ENCODE peak calls at places on chromosome 14, in five cellular contexts. One of them, this sample, is unnamed.

GRCh38 chr14:89787525-89787924 is 167.0 kb downstream of the EFCAB11 start:
- DNase-seq in GM12891: no peak
- DNase-seq in K562: no peak
- DNase-seq in HepG2: no peak
- DNase-seq in H1: peak; percentile 20
- DNase-seq in this sample: no peak

GRCh38 chr14:90383126-90383730 is 13.6 kb upstream of the CALM1 start:
- DNase-seq in GM12891: peak; percentile 82
- DNase-seq in K562: peak; percentile 96
- DNase-seq in HepG2: peak; percentile 98
- DNase-seq in H1: peak; percentile 95
- DNase-seq in this sample: peak; percentile 88

GRCh38 chr14:69685217-69685616 is 73.8 kb downstream of the SUSD6 start:
- DNase-seq in GM12891: no peak
- DNase-seq in K562: no peak
- DNase-seq in HepG2: no peak
- DNase-seq in H1: no peak
- DNase-seq in this sample: no peak

GRCh38 chr14:62455446-62455845 is 589.8 kb downstream of the KCNH5 start:
- DNase-seq in GM12891: no peak
- DNase-seq in K562: no peak
- DNase-seq in HepG2: no peak
- DNase-seq in H1: no peak
- DNase-seq in this sample: no peak

GRCh38 chr14:58547649-58548048 is 90.1 kb upstream of the DACT1 start:
- DNase-seq in GM12891: no peak
- DNase-seq in K562: no peak
- DNase-seq in HepG2: no peak
- DNase-seq in H1: no peak
- DNase-seq in this sample: no peak

GRCh38 chr14:46571970-46572369 is 79.6 kb downstream of the RPL10L start:
- DNase-seq in GM12891: no peak
- DNase-seq in K562: no peak
- DNase-seq in HepG2: peak; percentile 0
- DNase-seq in H1: no peak
- DNase-seq in this sample: no peak

GRCh38 chr14:52678591-52678990 is 16.8 kb downstream of the ERO1A start:
- DNase-seq in GM12891: no peak
- DNase-seq in K562: peak; percentile 11
- DNase-seq in HepG2: peak; percentile 39
- DNase-seq in H1: no peak
- DNase-seq in this sample: no peak

GRCh38 chr14:74735113-74735512 is 22.2 kb downstream of the FCF1 start:
- DNase-seq in GM12891: no peak
- DNase-seq in K562: no peak
- DNase-seq in HepG2: no peak
- DNase-seq in H1: no peak
- DNase-seq in this sample: no peak

GRCh38 chr14:71620401-71620800 is 311.8 kb upstream of the RGS6 start:
- DNase-seq in GM12891: no peak
- DNase-seq in K562: no peak
- DNase-seq in HepG2: no peak
- DNase-seq in H1: no peak
- DNase-seq in this sample: no peak

GRCh38 chr14:61889914-61890351 is 127.7 kb downstream of the SNAPC1 start:
- DNase-seq in GM12891: peak; percentile 27
- DNase-seq in K562: no peak
- DNase-seq in HepG2: no peak
- DNase-seq in H1: no peak
- DNase-seq in this sample: peak; percentile 31

GRCh38 chr14:48275301-48275700 is 599.9 kb upstream of the MDGA2 start:
- DNase-seq in GM12891: no peak
- DNase-seq in K562: no peak
- DNase-seq in HepG2: no peak
- DNase-seq in H1: no peak
- DNase-seq in this sample: no peak

GRCh38 chr14:58749066-58749669 is 111.4 kb downstream of the DACT1 start:
- DNase-seq in GM12891: peak; percentile 6
- DNase-seq in K562: peak; percentile 19
- DNase-seq in HepG2: peak; percentile 4
- DNase-seq in H1: no peak
- DNase-seq in this sample: no peak

DNA sequence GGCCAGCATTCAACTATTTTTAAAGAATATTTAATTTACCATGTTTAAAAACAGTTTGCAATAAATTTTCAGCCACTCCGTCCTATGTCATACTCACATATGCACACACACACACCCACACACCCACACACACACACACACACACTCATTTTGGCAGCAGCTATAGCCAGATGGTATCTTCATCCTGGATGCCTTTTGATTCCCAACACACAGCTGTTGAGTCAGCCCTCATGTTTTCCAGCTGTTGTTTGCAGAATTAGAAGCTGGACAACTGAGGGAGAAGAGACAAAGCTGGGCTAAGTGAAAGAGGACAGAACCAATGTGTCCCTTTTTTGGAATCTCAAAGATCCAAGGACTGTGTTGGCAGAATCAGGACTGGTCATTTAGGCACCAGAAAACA is 80.0 kb upstream of the EGLN3 start:
- DNase-seq in GM12891: no peak
- DNase-seq in K562: no peak
- DNase-seq in HepG2: no peak
- DNase-seq in H1: no peak
- DNase-seq in this sample: no peak
- TF ChIP-seq POLR2AphosphoS5 in GM12891: no peak
- TF ChIP-seq POLR2AphosphoS5 in K562: no peak
- TF ChIP-seq POLR2AphosphoS5 in HepG2: no peak
- TF ChIP-seq POLR2AphosphoS5 in H1: no peak
- TF ChIP-seq POLR2AphosphoS5 in this sample: no peak

DNA sequence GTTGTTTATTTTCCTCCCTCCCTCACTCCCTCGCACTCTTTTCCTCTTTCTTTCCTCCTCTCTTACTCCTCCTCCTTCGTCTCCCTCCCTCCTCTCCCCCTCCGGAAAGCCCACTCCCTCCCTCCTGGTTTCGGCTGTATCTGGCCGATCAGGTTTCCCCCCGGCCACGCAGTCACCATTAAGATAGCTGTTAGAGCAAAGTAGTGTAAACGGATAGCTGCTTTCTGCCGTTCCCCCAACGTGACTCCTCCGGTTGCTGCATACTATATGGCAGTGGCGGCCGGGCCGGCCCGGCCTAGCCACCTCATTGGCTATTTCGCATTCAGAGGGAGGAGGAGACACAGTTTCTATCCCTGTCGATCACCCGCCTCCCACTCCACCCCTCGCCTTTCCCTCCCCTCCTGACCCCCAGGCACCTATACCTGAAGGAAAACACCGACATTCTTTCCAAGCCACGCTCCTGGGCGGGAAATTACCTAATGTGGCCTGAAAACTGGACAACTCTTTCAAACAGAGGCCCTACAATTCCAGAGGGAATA is at the start of gene SIX4:
- DNase-seq in GM12891: peak; percentile 39
- DNase-seq in K562: peak; percentile 82
- DNase-seq in HepG2: peak; percentile 84
- DNase-seq in H1: peak; percentile 77
- DNase-seq in this sample: peak; percentile 34
- TF ChIP-seq POLR2A in GM12891: no peak
- TF ChIP-seq POLR2A in K562: peak; percentile 88
- TF ChIP-seq POLR2A in HepG2: peak; percentile 80
- TF ChIP-seq POLR2A in H1: peak; percentile 69
- TF ChIP-seq POLR2A in this sample: no peak

DNA sequence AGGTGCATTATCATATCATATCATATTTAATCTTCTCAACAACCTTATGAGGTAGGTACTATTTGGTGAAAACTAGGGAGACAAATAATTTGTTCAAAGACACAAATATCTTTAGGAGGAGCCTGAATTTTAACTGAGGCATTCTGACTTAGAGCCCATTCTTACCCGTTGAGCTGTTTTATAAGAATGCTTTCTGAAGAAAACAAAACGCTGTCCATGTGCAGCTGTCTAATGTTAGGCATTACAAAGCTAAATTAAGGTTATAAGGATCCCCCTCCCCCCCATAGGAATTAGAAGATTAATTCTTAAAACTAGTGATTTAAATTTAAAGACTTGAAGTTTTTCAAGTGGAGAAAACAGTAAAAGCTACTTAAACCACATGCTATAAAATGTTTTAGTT is 6.4 kb downstream of the KTN1 start:
- DNase-seq in GM12891: no peak
- DNase-seq in K562: no peak
- DNase-seq in HepG2: no peak
- DNase-seq in H1: no peak
- DNase-seq in this sample: no peak
- TF ChIP-seq TAF1 in GM12891: no peak
- TF ChIP-seq TAF1 in K562: no peak
- TF ChIP-seq TAF1 in HepG2: no peak
- TF ChIP-seq TAF1 in H1: no peak
- TF ChIP-seq TAF1 in this sample: no peak

DNA sequence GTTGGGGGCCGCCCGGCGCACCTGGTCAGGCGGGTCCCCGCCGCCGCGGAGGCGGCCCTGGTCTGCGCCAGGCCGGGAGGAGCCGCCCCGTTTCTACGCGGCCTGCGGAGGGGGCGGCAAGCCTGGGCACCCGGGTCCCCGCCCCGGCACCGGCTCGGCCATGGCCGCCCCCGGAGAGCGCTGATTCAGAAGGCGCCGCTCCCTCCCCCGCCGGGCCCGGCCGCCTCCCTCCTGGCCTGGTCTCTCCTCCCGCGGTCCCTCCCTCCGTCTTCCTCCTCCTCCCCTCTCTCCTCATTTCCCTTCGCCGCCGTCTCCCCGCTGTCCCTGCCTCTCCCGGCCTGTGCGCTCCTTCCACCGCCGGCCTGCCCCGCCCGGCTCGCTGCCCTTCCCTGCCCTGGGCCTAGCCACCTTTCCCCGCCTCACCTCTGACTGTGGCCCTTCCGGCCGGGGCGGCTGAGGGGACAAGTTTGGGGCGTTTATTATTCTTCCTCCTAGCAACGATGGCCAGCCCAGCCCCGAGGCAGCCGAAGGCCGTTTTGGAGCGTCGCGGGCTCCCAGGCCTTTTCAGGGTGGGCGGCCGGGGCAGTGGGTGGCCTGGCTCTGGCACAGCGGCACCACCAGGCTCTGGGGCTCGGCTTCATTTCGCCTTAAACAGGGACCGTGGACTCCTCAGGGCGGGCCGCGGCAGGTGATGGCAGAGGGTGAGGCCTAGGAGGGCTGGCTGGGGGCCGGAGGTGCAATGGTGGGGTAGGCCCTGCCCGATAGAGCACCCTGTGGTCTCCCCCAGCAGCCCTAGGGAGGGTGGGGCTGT is 768 bp downstream of the CEP170B start:
- DNase-seq in GM12891: no peak
- DNase-seq in K562: peak; percentile 76
- DNase-seq in HepG2: no peak
- DNase-seq in H1: peak; percentile 77
- DNase-seq in this sample: peak; percentile 42
- TF ChIP-seq POLR2AphosphoS5 in GM12891: no peak
- TF ChIP-seq POLR2AphosphoS5 in K562: no peak
- TF ChIP-seq POLR2AphosphoS5 in HepG2: no peak
- TF ChIP-seq POLR2AphosphoS5 in H1: no peak
- TF ChIP-seq POLR2AphosphoS5 in this sample: no peak

GRCh38 chr14:91835197-91835919 is 32.0 kb downstream of the TC2N start:
- DNase-seq in GM12891: no peak
- DNase-seq in K562: no peak
- DNase-seq in HepG2: no peak
- DNase-seq in H1: no peak
- DNase-seq in this sample: no peak

GRCh38 chr14:91839754-91840153 is 27.6 kb downstream of the TC2N start:
- DNase-seq in GM12891: no peak
- DNase-seq in K562: peak; percentile 48
- DNase-seq in HepG2: no peak
- DNase-seq in H1: no peak
- DNase-seq in this sample: no peak

GRCh38 chr14:91837076-91837475 is 30.3 kb downstream of the TC2N start:
- DNase-seq in GM12891: no peak
- DNase-seq in K562: no peak
- DNase-seq in HepG2: no peak
- DNase-seq in H1: no peak
- DNase-seq in this sample: no peak

GRCh38 chr14:91834571-91834970 is 32.8 kb downstream of the TC2N start:
- DNase-seq in GM12891: no peak
- DNase-seq in K562: no peak
- DNase-seq in HepG2: no peak
- DNase-seq in H1: no peak
- DNase-seq in this sample: no peak

GRCh38 chr14:91835920-91836843 is 31.2 kb downstream of the TC2N start:
- DNase-seq in GM12891: peak; percentile 61
- DNase-seq in K562: peak; percentile 89
- DNase-seq in HepG2: no peak
- DNase-seq in H1: peak; percentile 92
- DNase-seq in this sample: peak; percentile 66
- TF ChIP-seq POLR2A in GM12891: no peak
- TF ChIP-seq POLR2A in K562: no peak
- TF ChIP-seq POLR2A in HepG2: no peak
- TF ChIP-seq POLR2A in H1: no peak
- TF ChIP-seq POLR2A in this sample: no peak

This sample was measured in GM12892.